ENCODE peak calls at places on chromosomes 11 and 22, in seven cellular contexts. One of them, this sample, is unnamed.

GRCh38 chr22:30005213-30005857 is 74.9 kb upstream of the HORMAD2 start:
- DNase-seq in neural crest cell: peak
- DNase-seq in thyroid gland: peak
- DNase-seq in cardiac muscle cell: peak
- DNase-seq in psoas muscle: peak
- DNase-seq in AG04449: no peak
- DNase-seq in omental fat pad: peak
- DNase-seq in this sample: peak

GRCh38 chr11:134783219-134783618 is 371.2 kb upstream of the B3GAT1 start:
- DNase-seq in neural crest cell: no peak
- DNase-seq in thyroid gland: no peak
- DNase-seq in cardiac muscle cell: no peak
- DNase-seq in psoas muscle: no peak
- DNase-seq in AG04449: no peak
- DNase-seq in omental fat pad: no peak
- DNase-seq in this sample: no peak

GRCh38 chr11:114987171-114987760 is 308.9 kb downstream of the NXPE2 start:
- DNase-seq in neural crest cell: no peak
- DNase-seq in thyroid gland: no peak
- DNase-seq in cardiac muscle cell: no peak
- DNase-seq in psoas muscle: no peak
- DNase-seq in AG04449: no peak
- DNase-seq in omental fat pad: no peak
- DNase-seq in this sample: no peak

GRCh38 chr11:122137081-122137793 is 21.2 kb upstream of the BLID start:
- DNase-seq in neural crest cell: no peak
- DNase-seq in thyroid gland: no peak
- DNase-seq in cardiac muscle cell: peak
- DNase-seq in psoas muscle: no peak
- DNase-seq in AG04449: peak
- DNase-seq in omental fat pad: no peak
- DNase-seq in this sample: no peak

GRCh38 chr11:10846664-10847063 is 11.2 kb downstream of the ZBED5 start:
- DNase-seq in neural crest cell: no peak
- DNase-seq in thyroid gland: no peak
- DNase-seq in cardiac muscle cell: no peak
- DNase-seq in psoas muscle: no peak
- DNase-seq in AG04449: no peak
- DNase-seq in omental fat pad: no peak
- DNase-seq in this sample: no peak

GRCh38 chr11:12274056-12274455 is 103.3 kb upstream of the PARVA start:
- DNase-seq in neural crest cell: no peak
- DNase-seq in thyroid gland: no peak
- DNase-seq in cardiac muscle cell: no peak
- DNase-seq in psoas muscle: no peak
- DNase-seq in AG04449: no peak
- DNase-seq in omental fat pad: no peak
- DNase-seq in this sample: no peak

GRCh38 chr22:30398685-30399680 is 2.2 kb downstream of the SEC14L2 start:
- DNase-seq in neural crest cell: no peak
- DNase-seq in thyroid gland: no peak
- DNase-seq in cardiac muscle cell: no peak
- DNase-seq in psoas muscle: no peak
- DNase-seq in AG04449: no peak
- DNase-seq in omental fat pad: no peak
- DNase-seq in this sample: no peak

GRCh38 chr11:40328890-40329617 is 1130.4 kb downstream of the LRRC4C start:
- DNase-seq in neural crest cell: no peak
- DNase-seq in thyroid gland: peak
- DNase-seq in cardiac muscle cell: peak
- DNase-seq in psoas muscle: peak
- DNase-seq in AG04449: peak
- DNase-seq in omental fat pad: peak
- DNase-seq in this sample: no peak

GRCh38 chr22:37907036-37907954 is 1.2 kb downstream of the MICALL1 start:
- DNase-seq in neural crest cell: no peak
- DNase-seq in thyroid gland: peak
- DNase-seq in cardiac muscle cell: peak
- DNase-seq in psoas muscle: no peak
- DNase-seq in AG04449: no peak
- DNase-seq in omental fat pad: no peak
- DNase-seq in this sample: no peak

GRCh38 chr11:20058749-20059458 is 101.4 kb downstream of the DBX1 start:
- DNase-seq in neural crest cell: no peak
- DNase-seq in thyroid gland: no peak
- DNase-seq in cardiac muscle cell: no peak
- DNase-seq in psoas muscle: no peak
- DNase-seq in AG04449: no peak
- DNase-seq in omental fat pad: no peak
- DNase-seq in this sample: no peak

GRCh38 chr11:57190548-57190947 is 8.8 kb downstream of the LRRC55 start:
- DNase-seq in neural crest cell: no peak
- DNase-seq in thyroid gland: no peak
- DNase-seq in cardiac muscle cell: no peak
- DNase-seq in psoas muscle: no peak
- DNase-seq in AG04449: no peak
- DNase-seq in omental fat pad: no peak
- DNase-seq in this sample: no peak

GRCh38 chr11:10021563-10021962 is 272.5 kb downstream of the SBF2 start:
- DNase-seq in neural crest cell: no peak
- DNase-seq in thyroid gland: no peak
- DNase-seq in cardiac muscle cell: peak
- DNase-seq in psoas muscle: no peak
- DNase-seq in AG04449: no peak
- DNase-seq in omental fat pad: no peak
- DNase-seq in this sample: no peak

GRCh38 chr11:11856638-11857037 is 14.9 kb downstream of the USP47 start:
- DNase-seq in neural crest cell: no peak
- DNase-seq in thyroid gland: no peak
- DNase-seq in cardiac muscle cell: peak
- DNase-seq in psoas muscle: no peak
- DNase-seq in AG04449: no peak
- DNase-seq in omental fat pad: no peak
- DNase-seq in this sample: no peak

GRCh38 chr11:34302046-34302921 is 55.5 kb downstream of the ABTB2 start:
- DNase-seq in neural crest cell: no peak
- DNase-seq in thyroid gland: no peak
- DNase-seq in cardiac muscle cell: peak
- DNase-seq in psoas muscle: no peak
- DNase-seq in AG04449: peak
- DNase-seq in omental fat pad: no peak
- DNase-seq in this sample: no peak

GRCh38 chr11:75166791-75167190 is 15.9 kb downstream of the SLCO2B1 start:
- DNase-seq in neural crest cell: no peak
- DNase-seq in thyroid gland: no peak
- DNase-seq in cardiac muscle cell: no peak
- DNase-seq in psoas muscle: no peak
- DNase-seq in AG04449: no peak
- DNase-seq in omental fat pad: no peak
- DNase-seq in this sample: no peak

GRCh38 chr11:26827567-26828037 is 105.7 kb upstream of the SLC5A12 start:
- DNase-seq in neural crest cell: no peak
- DNase-seq in thyroid gland: no peak
- DNase-seq in cardiac muscle cell: peak
- DNase-seq in psoas muscle: no peak
- DNase-seq in AG04449: no peak
- DNase-seq in omental fat pad: no peak
- DNase-seq in this sample: no peak

GRCh38 chr22:28442264-28442950 is 237.2 kb downstream of the TTC28 start:
- DNase-seq in neural crest cell: peak
- DNase-seq in thyroid gland: peak
- DNase-seq in cardiac muscle cell: peak
- DNase-seq in psoas muscle: peak
- DNase-seq in AG04449: no peak
- DNase-seq in omental fat pad: no peak
- DNase-seq in this sample: peak

GRCh38 chr11:99020324-99021225 is at the start of gene CNTN5:
- DNase-seq in neural crest cell: peak
- DNase-seq in thyroid gland: peak
- DNase-seq in cardiac muscle cell: peak
- DNase-seq in psoas muscle: peak
- DNase-seq in AG04449: no peak
- DNase-seq in omental fat pad: no peak
- DNase-seq in this sample: no peak
- TF ChIP-seq CTCF in neural crest cell: peak
- TF ChIP-seq CTCF in thyroid gland: no peak
- TF ChIP-seq CTCF in cardiac muscle cell: no peak
- TF ChIP-seq CTCF in psoas muscle: no peak
- TF ChIP-seq CTCF in AG04449: no peak
- TF ChIP-seq CTCF in omental fat pad: no peak
- TF ChIP-seq CTCF in this sample: no peak

GRCh38 chr11:1150095-1150494 is 7.7 kb upstream of the MUC5AC start:
- DNase-seq in neural crest cell: no peak
- DNase-seq in thyroid gland: no peak
- DNase-seq in cardiac muscle cell: no peak
- DNase-seq in psoas muscle: no peak
- DNase-seq in AG04449: no peak
- DNase-seq in omental fat pad: no peak
- DNase-seq in this sample: no peak

GRCh38 chr11:1150769-1151365 is 6.9 kb upstream of the MUC5AC start:
- DNase-seq in neural crest cell: no peak
- DNase-seq in thyroid gland: no peak
- DNase-seq in cardiac muscle cell: peak
- DNase-seq in psoas muscle: peak
- DNase-seq in AG04449: no peak
- DNase-seq in omental fat pad: no peak
- DNase-seq in this sample: no peak

GRCh38 chr11:1148752-1149180 is 9.0 kb upstream of the MUC5AC start:
- DNase-seq in neural crest cell: no peak
- DNase-seq in thyroid gland: no peak
- DNase-seq in cardiac muscle cell: no peak
- DNase-seq in psoas muscle: no peak
- DNase-seq in AG04449: no peak
- DNase-seq in omental fat pad: no peak
- DNase-seq in this sample: no peak

GRCh38 chr11:1147792-1148191 is 10.0 kb upstream of the MUC5AC start:
- DNase-seq in neural crest cell: no peak
- DNase-seq in thyroid gland: no peak
- DNase-seq in cardiac muscle cell: no peak
- DNase-seq in psoas muscle: no peak
- DNase-seq in AG04449: no peak
- DNase-seq in omental fat pad: no peak
- DNase-seq in this sample: no peak

GRCh38 chr11:1149545-1149944 is 8.2 kb upstream of the MUC5AC start:
- DNase-seq in neural crest cell: no peak
- DNase-seq in thyroid gland: no peak
- DNase-seq in cardiac muscle cell: no peak
- DNase-seq in psoas muscle: peak
- DNase-seq in AG04449: no peak
- DNase-seq in omental fat pad: no peak
- DNase-seq in this sample: no peak
- TF ChIP-seq CTCF in neural crest cell: no peak
- TF ChIP-seq CTCF in thyroid gland: no peak
- TF ChIP-seq CTCF in cardiac muscle cell: no peak
- TF ChIP-seq CTCF in psoas muscle: no peak
- TF ChIP-seq CTCF in AG04449: no peak
- TF ChIP-seq CTCF in omental fat pad: no peak
- TF ChIP-seq CTCF in this sample: no peak

DNA sequence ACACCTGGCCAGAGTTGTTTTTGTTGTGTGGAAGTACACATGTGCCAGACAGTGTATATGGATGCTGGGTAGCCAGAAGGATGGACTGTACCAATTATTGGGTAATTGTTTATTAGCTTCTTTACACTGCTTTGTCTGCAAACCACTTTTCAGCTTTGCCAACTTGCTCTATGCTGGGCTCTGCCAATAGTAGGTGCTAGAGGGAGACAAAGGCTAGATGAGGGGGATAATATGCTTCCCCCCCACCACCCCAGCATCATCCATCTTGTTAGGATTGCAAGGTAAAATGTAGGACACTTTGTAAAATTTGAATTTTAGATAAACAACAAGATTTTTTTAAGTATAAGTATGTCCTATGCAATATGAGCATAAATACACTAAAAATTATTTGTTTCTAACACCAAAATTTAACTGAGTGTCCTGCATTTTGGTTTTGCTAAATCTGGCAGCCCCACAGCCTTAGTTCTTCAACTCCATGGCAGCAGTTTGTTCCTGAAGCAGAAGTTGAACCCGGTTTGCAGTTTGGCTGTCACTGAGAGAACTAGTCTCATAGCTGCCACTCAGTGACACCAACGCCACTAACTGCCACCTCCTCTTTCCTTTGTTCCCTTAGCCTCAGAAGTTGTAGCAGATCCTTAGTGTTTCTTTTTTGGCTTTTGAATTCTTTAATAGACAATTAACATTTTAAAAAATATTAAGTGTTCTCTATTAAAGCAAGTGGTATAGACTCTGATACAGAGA is 78.8 kb downstream of the CCDC81 start:
- DNase-seq in neural crest cell: no peak
- DNase-seq in thyroid gland: no peak
- DNase-seq in cardiac muscle cell: no peak
- DNase-seq in psoas muscle: no peak
- DNase-seq in AG04449: no peak
- DNase-seq in omental fat pad: no peak
- DNase-seq in this sample: no peak
- TF ChIP-seq CTCF in neural crest cell: no peak
- TF ChIP-seq CTCF in thyroid gland: no peak
- TF ChIP-seq CTCF in cardiac muscle cell: no peak
- TF ChIP-seq CTCF in psoas muscle: no peak
- TF ChIP-seq CTCF in AG04449: no peak
- TF ChIP-seq CTCF in omental fat pad: no peak
- TF ChIP-seq CTCF in this sample: no peak

GRCh38 chr22:40535642-40536041 is 100.9 kb downstream of the MRTFA start:
- DNase-seq in neural crest cell: no peak
- DNase-seq in thyroid gland: no peak
- DNase-seq in cardiac muscle cell: no peak
- DNase-seq in psoas muscle: no peak
- DNase-seq in AG04449: no peak
- DNase-seq in omental fat pad: no peak
- DNase-seq in this sample: no peak

GRCh38 chr22:40533712-40534378 is 102.7 kb downstream of the MRTFA start:
- DNase-seq in neural crest cell: no peak
- DNase-seq in thyroid gland: no peak
- DNase-seq in cardiac muscle cell: peak
- DNase-seq in psoas muscle: no peak
- DNase-seq in AG04449: no peak
- DNase-seq in omental fat pad: no peak
- DNase-seq in this sample: no peak

GRCh38 chr22:40535189-40535512 is 101.4 kb downstream of the MRTFA start:
- DNase-seq in neural crest cell: no peak
- DNase-seq in thyroid gland: no peak
- DNase-seq in cardiac muscle cell: no peak
- DNase-seq in psoas muscle: no peak
- DNase-seq in AG04449: no peak
- DNase-seq in omental fat pad: no peak
- DNase-seq in this sample: no peak

GRCh38 chr22:40531951-40532900 is 104.3 kb downstream of the MRTFA start:
- DNase-seq in neural crest cell: no peak
- DNase-seq in thyroid gland: no peak
- DNase-seq in cardiac muscle cell: no peak
- DNase-seq in psoas muscle: no peak
- DNase-seq in AG04449: no peak
- DNase-seq in omental fat pad: no peak
- DNase-seq in this sample: no peak

GRCh38 chr22:40534379-40535188 is 101.9 kb downstream of the MRTFA start:
- DNase-seq in neural crest cell: no peak
- DNase-seq in thyroid gland: no peak
- DNase-seq in cardiac muscle cell: peak
- DNase-seq in psoas muscle: no peak
- DNase-seq in AG04449: no peak
- DNase-seq in omental fat pad: no peak
- DNase-seq in this sample: no peak
- TF ChIP-seq CTCF in neural crest cell: no peak
- TF ChIP-seq CTCF in thyroid gland: no peak
- TF ChIP-seq CTCF in cardiac muscle cell: no peak
- TF ChIP-seq CTCF in psoas muscle: no peak
- TF ChIP-seq CTCF in AG04449: no peak
- TF ChIP-seq CTCF in omental fat pad: no peak
- TF ChIP-seq CTCF in this sample: no peak

GRCh38 chr11:91513734-91514133 is 710.9 kb upstream of the FAT3 start:
- DNase-seq in neural crest cell: no peak
- DNase-seq in thyroid gland: no peak
- DNase-seq in cardiac muscle cell: no peak
- DNase-seq in psoas muscle: no peak
- DNase-seq in AG04449: no peak
- DNase-seq in omental fat pad: no peak
- DNase-seq in this sample: no peak
- TF ChIP-seq CTCF in neural crest cell: peak
- TF ChIP-seq CTCF in thyroid gland: no peak
- TF ChIP-seq CTCF in cardiac muscle cell: no peak
- TF ChIP-seq CTCF in psoas muscle: no peak
- TF ChIP-seq CTCF in AG04449: no peak
- TF ChIP-seq CTCF in omental fat pad: no peak
- TF ChIP-seq CTCF in this sample: no peak